ENCODE peak calls at places on chromosome 17, in four cellular contexts. One of them, this sample, is unnamed.

GRCh38 chr17:17739388-17740066 is 58.3 kb downstream of the RAI1 start:
- DNase-seq in BJ: no peak
- DNase-seq in left ventricle myocardium inferior: no peak
- DNase-seq in H7: peak
- DNase-seq in this sample: peak

GRCh38 chr17:49987681-49988441 is 7.2 kb downstream of the DLX3 start:
- DNase-seq in BJ: no peak
- DNase-seq in left ventricle myocardium inferior: no peak
- DNase-seq in H7: peak
- DNase-seq in this sample: no peak

GRCh38 chr17:42183741-42184711 is 1.2 kb downstream of the HCRT start:
- DNase-seq in BJ: no peak
- DNase-seq in left ventricle myocardium inferior: peak
- DNase-seq in H7: peak
- DNase-seq in this sample: peak

GRCh38 chr17:61253937-61254677 is 145.5 kb upstream of the TBX2 start:
- DNase-seq in BJ: no peak
- DNase-seq in left ventricle myocardium inferior: no peak
- DNase-seq in H7: peak
- DNase-seq in this sample: no peak

GRCh38 chr17:41308918-41309359 is at the start of gene KRTAP16-1:
- DNase-seq in BJ: no peak
- DNase-seq in left ventricle myocardium inferior: no peak
- DNase-seq in H7: no peak
- DNase-seq in this sample: no peak

GRCh38 chr17:74145756-74146155 is 57.7 kb upstream of the RPL38 start:
- DNase-seq in BJ: no peak
- DNase-seq in left ventricle myocardium inferior: no peak
- DNase-seq in H7: no peak
- DNase-seq in this sample: no peak

GRCh38 chr17:8365143-8365542 is 11.4 kb downstream of the KRABD2 start:
- DNase-seq in BJ: no peak
- DNase-seq in left ventricle myocardium inferior: no peak
- DNase-seq in H7: no peak
- DNase-seq in this sample: no peak

GRCh38 chr17:52178013-52178412 is 19.5 kb upstream of the CA10 start:
- DNase-seq in BJ: no peak
- DNase-seq in left ventricle myocardium inferior: no peak
- DNase-seq in H7: no peak
- DNase-seq in this sample: no peak

GRCh38 chr17:55198690-55199370 is 65.9 kb upstream of the HLF start:
- DNase-seq in BJ: no peak
- DNase-seq in left ventricle myocardium inferior: no peak
- DNase-seq in H7: no peak
- DNase-seq in this sample: no peak

GRCh38 chr17:31489295-31490018 is 98.0 kb downstream of the RAB11FIP4 start:
- DNase-seq in BJ: no peak
- DNase-seq in left ventricle myocardium inferior: no peak
- DNase-seq in H7: peak
- DNase-seq in this sample: no peak

GRCh38 chr17:47218896-47219430 is 9.8 kb downstream of the MYL4 start:
- DNase-seq in BJ: no peak
- DNase-seq in left ventricle myocardium inferior: peak
- DNase-seq in H7: no peak
- DNase-seq in this sample: no peak

GRCh38 chr17:16977932-16978331 is 6.0 kb upstream of the TNFRSF13B start:
- DNase-seq in BJ: peak
- DNase-seq in left ventricle myocardium inferior: no peak
- DNase-seq in H7: no peak
- DNase-seq in this sample: peak

GRCh38 chr17:36590082-36590481 is 1.6 kb upstream of the DHRS11 start:
- DNase-seq in BJ: no peak
- DNase-seq in left ventricle myocardium inferior: no peak
- DNase-seq in H7: no peak
- DNase-seq in this sample: no peak

GRCh38 chr17:17806611-17807010 is 30.2 kb downstream of the SREBF1 start:
- DNase-seq in BJ: no peak
- DNase-seq in left ventricle myocardium inferior: no peak
- DNase-seq in H7: no peak
- DNase-seq in this sample: no peak

GRCh38 chr17:42920922-42921321 is 20.3 kb downstream of the G6PC1 start:
- DNase-seq in BJ: no peak
- DNase-seq in left ventricle myocardium inferior: peak
- DNase-seq in H7: no peak
- DNase-seq in this sample: no peak

GRCh38 chr17:29570521-29570920 is 2.0 kb downstream of the TP53I13 start:
- DNase-seq in BJ: no peak
- DNase-seq in left ventricle myocardium inferior: no peak
- DNase-seq in H7: no peak
- DNase-seq in this sample: peak

GRCh38 chr17:8223356-8224063 is 13.1 kb upstream of the AURKB start:
- DNase-seq in BJ: no peak
- DNase-seq in left ventricle myocardium inferior: peak
- DNase-seq in H7: peak
- DNase-seq in this sample: peak

GRCh38 chr17:37493249-37494027 is 3.7 kb downstream of the DUSP14 start:
- DNase-seq in BJ: peak
- DNase-seq in left ventricle myocardium inferior: no peak
- DNase-seq in H7: no peak
- DNase-seq in this sample: no peak

GRCh38 chr17:57899822-57900221 is 50.0 kb upstream of the MRPS23 start:
- DNase-seq in BJ: no peak
- DNase-seq in left ventricle myocardium inferior: no peak
- DNase-seq in H7: no peak
- DNase-seq in this sample: no peak
- H3K4me3 ChIP-seq in BJ: no peak
- H3K4me3 ChIP-seq in left ventricle myocardium inferior: no peak
- H3K4me3 ChIP-seq in H7: no peak
- H3K4me3 ChIP-seq in this sample: no peak

DNA sequence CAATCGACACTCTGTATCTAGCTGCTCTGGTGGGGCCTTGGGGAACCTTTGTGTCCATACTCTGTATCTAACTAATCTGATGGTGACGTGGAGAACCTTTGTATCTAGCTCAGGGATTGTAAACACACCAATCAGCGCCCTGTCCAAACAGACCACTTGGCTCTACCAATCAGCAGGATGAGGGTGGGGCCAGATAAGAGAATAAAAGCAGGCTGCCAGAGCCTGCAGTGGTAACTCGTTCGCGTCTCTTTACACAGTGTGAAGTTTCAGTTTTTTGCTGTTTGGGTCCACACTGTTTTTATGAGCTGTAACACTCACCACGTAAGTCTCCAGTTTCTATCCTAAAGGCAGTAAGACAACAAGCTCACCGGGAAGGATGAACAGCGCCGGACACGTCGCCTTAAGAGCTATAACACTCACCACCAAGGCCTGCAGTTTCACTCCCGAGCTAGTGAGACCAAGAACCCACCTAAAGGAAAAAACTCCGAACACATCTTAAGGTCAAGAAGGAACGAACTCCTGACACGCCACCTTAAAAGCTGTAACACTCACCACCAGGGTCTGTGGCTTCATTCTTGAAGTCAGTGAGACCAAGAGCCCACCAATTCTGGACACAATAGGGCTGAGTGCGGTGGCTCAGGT is 64.6 kb downstream of the KPNA2 start:
- DNase-seq in BJ: no peak
- DNase-seq in left ventricle myocardium inferior: no peak
- DNase-seq in H7: no peak
- DNase-seq in this sample: no peak
- H3K4me3 ChIP-seq in BJ: no peak
- H3K4me3 ChIP-seq in left ventricle myocardium inferior: no peak
- H3K4me3 ChIP-seq in H7: no peak
- H3K4me3 ChIP-seq in this sample: no peak

GRCh38 chr17:81276781-81277180 is 18.3 kb downstream of the SLC38A10 start:
- DNase-seq in BJ: no peak
- DNase-seq in left ventricle myocardium inferior: no peak
- DNase-seq in H7: no peak
- DNase-seq in this sample: no peak

GRCh38 chr17:81277421-81277820 is 17.7 kb downstream of the SLC38A10 start:
- DNase-seq in BJ: no peak
- DNase-seq in left ventricle myocardium inferior: peak
- DNase-seq in H7: no peak
- DNase-seq in this sample: peak

GRCh38 chr17:81278831-81279230 is 16.3 kb downstream of the SLC38A10 start:
- DNase-seq in BJ: no peak
- DNase-seq in left ventricle myocardium inferior: no peak
- DNase-seq in H7: no peak
- DNase-seq in this sample: no peak

GRCh38 chr17:81279278-81280073 is 15.6 kb downstream of the SLC38A10 start:
- DNase-seq in BJ: no peak
- DNase-seq in left ventricle myocardium inferior: no peak
- DNase-seq in H7: no peak
- DNase-seq in this sample: no peak

GRCh38 chr17:81277938-81278693 is 17.0 kb downstream of the SLC38A10 start:
- DNase-seq in BJ: no peak
- DNase-seq in left ventricle myocardium inferior: peak
- DNase-seq in H7: no peak
- DNase-seq in this sample: no peak
- H3K4me3 ChIP-seq in BJ: no peak
- H3K4me3 ChIP-seq in left ventricle myocardium inferior: peak
- H3K4me3 ChIP-seq in H7: no peak
- H3K4me3 ChIP-seq in this sample: peak

GRCh38 chr17:40113961-40114272 is 7.9 kb upstream of the MSL1 start:
- DNase-seq in BJ: no peak
- DNase-seq in left ventricle myocardium inferior: no peak
- DNase-seq in H7: peak
- DNase-seq in this sample: no peak

GRCh38 chr17:40112191-40112590 is 9.6 kb upstream of the MSL1 start:
- DNase-seq in BJ: no peak
- DNase-seq in left ventricle myocardium inferior: no peak
- DNase-seq in H7: no peak
- DNase-seq in this sample: peak

GRCh38 chr17:40115101-40115436 is 6.7 kb upstream of the MSL1 start:
- DNase-seq in BJ: no peak
- DNase-seq in left ventricle myocardium inferior: no peak
- DNase-seq in H7: no peak
- DNase-seq in this sample: peak

GRCh38 chr17:40112718-40113109 is 9.1 kb upstream of the MSL1 start:
- DNase-seq in BJ: no peak
- DNase-seq in left ventricle myocardium inferior: no peak
- DNase-seq in H7: no peak
- DNase-seq in this sample: peak

DNA sequence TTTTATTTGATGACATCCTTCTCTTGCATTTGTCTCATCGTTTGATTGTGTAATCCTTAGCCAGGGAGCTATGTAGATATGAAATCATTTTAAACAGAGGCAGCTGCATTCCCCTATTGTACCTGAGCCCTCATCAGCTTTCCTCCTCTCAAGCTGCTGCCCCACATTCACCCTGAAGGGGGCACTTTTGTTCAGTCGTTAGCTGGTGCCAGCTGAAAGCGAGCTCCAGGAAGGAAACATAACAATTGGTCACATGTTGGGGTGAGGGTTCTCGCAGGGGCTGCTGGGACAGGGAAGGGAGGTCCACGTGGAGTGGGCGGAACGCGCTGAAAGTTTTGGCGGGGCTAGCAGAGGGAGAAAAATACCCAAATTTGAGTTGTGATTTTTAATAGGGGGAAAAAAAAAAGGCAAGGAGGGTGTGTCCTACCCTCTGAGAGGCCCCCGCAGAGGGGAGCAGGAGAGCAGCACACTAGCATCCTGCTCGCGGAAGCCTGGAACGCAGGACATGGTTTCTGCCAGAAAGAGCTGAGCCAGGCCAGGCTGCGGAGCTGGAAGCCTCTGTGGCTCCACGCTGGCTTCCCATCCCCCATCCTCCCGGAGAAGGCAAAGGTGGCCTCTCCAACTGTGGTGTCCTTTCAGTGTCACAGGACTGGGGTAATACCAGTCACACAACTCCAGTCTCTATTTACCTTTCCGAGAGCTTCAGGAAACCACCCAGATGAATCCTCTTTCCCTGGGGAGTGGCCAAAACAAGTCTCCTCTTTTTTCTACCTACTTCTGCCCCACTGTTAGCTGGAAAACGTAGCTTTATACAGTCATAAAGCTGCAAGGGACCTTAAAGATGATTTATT is 8.4 kb upstream of the MSL1 start:
- DNase-seq in BJ: peak
- DNase-seq in left ventricle myocardium inferior: peak
- DNase-seq in H7: peak
- DNase-seq in this sample: peak
- H3K4me3 ChIP-seq in BJ: peak
- H3K4me3 ChIP-seq in left ventricle myocardium inferior: peak
- H3K4me3 ChIP-seq in H7: peak
- H3K4me3 ChIP-seq in this sample: peak

GRCh38 chr17:80191192-80191591 is 21.4 kb downstream of the CARD14 start:
- DNase-seq in BJ: no peak
- DNase-seq in left ventricle myocardium inferior: no peak
- DNase-seq in H7: peak
- DNase-seq in this sample: no peak

GRCh38 chr17:80192268-80192667 is 22.4 kb downstream of the CARD14 start:
- DNase-seq in BJ: no peak
- DNase-seq in left ventricle myocardium inferior: no peak
- DNase-seq in H7: no peak
- DNase-seq in this sample: no peak

GRCh38 chr17:80190716-80191115 is 20.9 kb downstream of the CARD14 start:
- DNase-seq in BJ: no peak
- DNase-seq in left ventricle myocardium inferior: no peak
- DNase-seq in H7: no peak
- DNase-seq in this sample: no peak

GRCh38 chr17:80189611-80190010 is 19.8 kb downstream of the CARD14 start:
- DNase-seq in BJ: no peak
- DNase-seq in left ventricle myocardium inferior: no peak
- DNase-seq in H7: no peak
- DNase-seq in this sample: no peak

DNA sequence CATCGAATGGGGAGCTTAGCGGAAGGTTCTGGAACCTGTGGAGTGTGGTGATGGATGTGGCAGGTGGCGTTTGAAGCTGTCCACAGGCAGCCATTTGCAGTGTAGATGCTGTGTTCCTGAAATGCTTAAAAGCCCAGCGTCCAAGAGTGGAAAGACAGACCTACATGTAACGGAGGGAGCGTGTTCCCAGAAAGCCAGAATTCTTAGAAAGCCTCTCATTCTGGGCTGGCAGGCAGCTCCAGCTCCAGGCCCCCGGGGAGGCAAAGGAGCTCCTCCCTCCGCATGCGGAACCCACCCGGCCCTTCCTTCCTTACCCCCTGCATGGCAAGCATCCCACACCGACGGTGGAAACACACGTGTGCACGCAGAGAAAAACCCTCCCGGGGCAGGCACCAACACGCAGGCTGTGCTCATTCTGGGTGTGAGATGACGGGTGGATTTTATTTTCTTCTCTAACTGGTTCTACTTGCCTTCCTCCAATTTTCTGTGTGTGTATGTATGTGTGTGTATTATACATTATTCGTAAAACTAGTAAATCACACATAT is 22.0 kb downstream of the CARD14 start:
- DNase-seq in BJ: no peak
- DNase-seq in left ventricle myocardium inferior: no peak
- DNase-seq in H7: no peak
- DNase-seq in this sample: no peak
- H3K4me3 ChIP-seq in BJ: no peak
- H3K4me3 ChIP-seq in left ventricle myocardium inferior: peak
- H3K4me3 ChIP-seq in H7: no peak
- H3K4me3 ChIP-seq in this sample: no peak